ENCODE peak calls at places on chromosomes 16 and 17, in seven cellular contexts. K is trophoblast cell; W is HEK293T; F is activated naive CD4-positive, alpha-beta T cell treated with Interleukin-2 at 50 U/mL for 16 hours; G is endodermal cell; P is ELF-1; N is A549. U is an unnamed sample.

GRCh38 chr16:81861503-81861902 is 82.4 kb downstream of the PLCG2 start:
- DNase-seq in K (no peak), W (no peak), F (no peak), G (no peak), P (no peak), N (no peak), U (no peak)

GRCh38 chr16:57765160-57765728 is 29.7 kb downstream of the KATNB1 start:
- DNase-seq in K (no peak), W (no peak), F (no peak), G (no peak), P (no peak), N (no peak), U (no peak)

GRCh38 chr17:11638700-11639265 is 40.5 kb downstream of the DNAH9 start:
- DNase-seq in K (no peak), W (no peak), F (no peak), G (no peak), P (no peak), N (no peak), U (no peak)

GRCh38 chr17:38910325-38910724 is 15.1 kb upstream of the LASP1NB start:
- DNase-seq in K (no peak), W (no peak), F (no peak), G (peak; percentile 17), P (no peak), N (no peak), U (peak; percentile 9)

GRCh38 chr17:75031972-75032895 is 14.5 kb downstream of the ATP5PD start:
- DNase-seq in K (peak; percentile 43), W (peak; percentile 57), F (peak; percentile 66), G (peak; percentile 73), P (no peak), N (peak; percentile 86), U (peak; percentile 68)

GRCh38 chr17:45170976-45171337 is 9.3 kb downstream of the HEXIM2 start:
- DNase-seq in K (peak; percentile 68), W (no peak), F (no peak), G (peak; percentile 63), P (no peak), N (peak; percentile 93), U (peak; percentile 38)

GRCh38 chr17:42072323-42073187 is 22.2 kb upstream of the C17orf113 start:
- DNase-seq in K (peak; percentile 46), W (no peak), F (no peak), G (peak; percentile 84), P (peak; percentile 44), N (no peak), U (no peak)

GRCh38 chr16:70258065-70258464 is 6.3 kb upstream of the EXOSC6 start:
- DNase-seq in K (no peak), W (no peak), F (no peak), G (no peak), P (no peak), N (no peak), U (peak; percentile 16)

GRCh38 chr17:63433746-63434591 is 12.1 kb downstream of the CYB561 start:
- DNase-seq in K (peak; percentile 24), W (no peak), F (no peak), G (no peak), P (peak; percentile 42), N (peak; percentile 70), U (no peak)

GRCh38 chr17:68456529-68457167 is 648 bp downstream of the WIPI1 start:
- DNase-seq in K (peak; percentile 85), W (peak; percentile 47), F (no peak), G (peak; percentile 95), P (peak; percentile 75), N (peak; percentile 84), U (peak; percentile 96)

GRCh38 chr17:81939881-81940385 is 2.8 kb upstream of the PYCR1 start:
- DNase-seq in K (no peak), W (no peak), F (no peak), G (no peak), P (no peak), N (no peak), U (no peak)

GRCh38 chr16:84234656-84235285 is 5.0 kb downstream of the KCNG4 start:
- DNase-seq in K (no peak), W (no peak), F (no peak), G (no peak), P (no peak), N (no peak), U (no peak)